ENCODE peak calls at places on chromosomes 13 and 19, in nine cellular contexts. One of them, this sample, is unnamed.

GRCh38 chr19:53910170-53910518 is 1.1 kb downstream of the CACNG7 start:
- DNase-seq in IMR-90: no peak
- DNase-seq in H54: no peak
- DNase-seq in substantia nigra: no peak
- DNase-seq in HCEC 1CT: no peak
- DNase-seq in activated T-cell treated with anti-CD3 and anti-CD28 coated beads, Interleukin-2, amount 50 U/mL, for 1 hour: no peak
- DNase-seq in memory B cell: no peak
- DNase-seq in HuH-7: no peak
- DNase-seq in bronchial epithelial cell: no peak
- DNase-seq in this sample: no peak

GRCh38 chr13:30113983-30114491 is 193.3 kb downstream of the KATNAL1 start:
- DNase-seq in substantia nigra: no peak
- DNase-seq in memory B cell: no peak
- DNase-seq in H54: no peak
- DNase-seq in HuH-7: no peak
- DNase-seq in bronchial epithelial cell: peak
- DNase-seq in HCEC 1CT: no peak
- DNase-seq in activated T-cell treated with anti-CD3 and anti-CD28 coated beads, Interleukin-2, amount 50 U/mL, for 1 hour: no peak
- DNase-seq in IMR-90: no peak
- DNase-seq in this sample: no peak

GRCh38 chr13:33487575-33488243 is 202.2 kb upstream of the STARD13 start:
- DNase-seq in IMR-90: peak
- DNase-seq in HCEC 1CT: peak
- DNase-seq in substantia nigra: no peak
- DNase-seq in memory B cell: no peak
- DNase-seq in activated T-cell treated with anti-CD3 and anti-CD28 coated beads, Interleukin-2, amount 50 U/mL, for 1 hour: no peak
- DNase-seq in H54: no peak
- DNase-seq in bronchial epithelial cell: peak
- DNase-seq in HuH-7: peak
- DNase-seq in this sample: no peak

GRCh38 chr13:32252812-32253440 is 62.2 kb downstream of the ZAR1L start:
- DNase-seq in activated T-cell treated with anti-CD3 and anti-CD28 coated beads, Interleukin-2, amount 50 U/mL, for 1 hour: no peak
- DNase-seq in HCEC 1CT: no peak
- DNase-seq in HuH-7: no peak
- DNase-seq in H54: no peak
- DNase-seq in IMR-90: no peak
- DNase-seq in memory B cell: no peak
- DNase-seq in bronchial epithelial cell: no peak
- DNase-seq in substantia nigra: no peak
- DNase-seq in this sample: no peak

GRCh38 chr19:5424192-5424973 is 30.8 kb upstream of the ZNRF4 start:
- DNase-seq in HuH-7: no peak
- DNase-seq in H54: no peak
- DNase-seq in IMR-90: no peak
- DNase-seq in memory B cell: no peak
- DNase-seq in HCEC 1CT: no peak
- DNase-seq in bronchial epithelial cell: no peak
- DNase-seq in substantia nigra: no peak
- DNase-seq in activated T-cell treated with anti-CD3 and anti-CD28 coated beads, Interleukin-2, amount 50 U/mL, for 1 hour: no peak
- DNase-seq in this sample: no peak

GRCh38 chr13:73259061-73259908 is 200.5 kb downstream of the KLF5 start:
- DNase-seq in bronchial epithelial cell: no peak
- DNase-seq in activated T-cell treated with anti-CD3 and anti-CD28 coated beads, Interleukin-2, amount 50 U/mL, for 1 hour: no peak
- DNase-seq in HCEC 1CT: peak
- DNase-seq in HuH-7: no peak
- DNase-seq in substantia nigra: no peak
- DNase-seq in memory B cell: no peak
- DNase-seq in IMR-90: peak
- DNase-seq in H54: no peak
- DNase-seq in this sample: no peak

GRCh38 chr13:70668983-70669382 is 560.7 kb upstream of the KLHL1 start:
- DNase-seq in substantia nigra: no peak
- DNase-seq in HCEC 1CT: no peak
- DNase-seq in memory B cell: no peak
- DNase-seq in IMR-90: no peak
- DNase-seq in HuH-7: peak
- DNase-seq in H54: no peak
- DNase-seq in bronchial epithelial cell: peak
- DNase-seq in activated T-cell treated with anti-CD3 and anti-CD28 coated beads, Interleukin-2, amount 50 U/mL, for 1 hour: no peak
- DNase-seq in this sample: no peak

GRCh38 chr19:13781547-13781946 is 7.3 kb downstream of the C19orf53 start:
- DNase-seq in activated T-cell treated with anti-CD3 and anti-CD28 coated beads, Interleukin-2, amount 50 U/mL, for 1 hour: no peak
- DNase-seq in H54: peak
- DNase-seq in HCEC 1CT: peak
- DNase-seq in IMR-90: peak
- DNase-seq in memory B cell: no peak
- DNase-seq in bronchial epithelial cell: peak
- DNase-seq in substantia nigra: no peak
- DNase-seq in HuH-7: no peak
- DNase-seq in this sample: peak

GRCh38 chr19:43353606-43354304 is at the start of gene CD177:
- DNase-seq in H54: no peak
- DNase-seq in HuH-7: no peak
- DNase-seq in substantia nigra: no peak
- DNase-seq in IMR-90: no peak
- DNase-seq in memory B cell: no peak
- DNase-seq in activated T-cell treated with anti-CD3 and anti-CD28 coated beads, Interleukin-2, amount 50 U/mL, for 1 hour: no peak
- DNase-seq in bronchial epithelial cell: no peak
- DNase-seq in HCEC 1CT: no peak
- DNase-seq in this sample: no peak

GRCh38 chr13:111610879-111611278 is 290.4 kb downstream of the TEX29 start:
- DNase-seq in memory B cell: no peak
- DNase-seq in bronchial epithelial cell: no peak
- DNase-seq in HCEC 1CT: no peak
- DNase-seq in IMR-90: no peak
- DNase-seq in substantia nigra: no peak
- DNase-seq in activated T-cell treated with anti-CD3 and anti-CD28 coated beads, Interleukin-2, amount 50 U/mL, for 1 hour: no peak
- DNase-seq in H54: no peak
- DNase-seq in HuH-7: no peak
- DNase-seq in this sample: no peak

GRCh38 chr13:100306444-100306999 is 217.6 kb downstream of the PCCA start:
- DNase-seq in IMR-90: no peak
- DNase-seq in HuH-7: no peak
- DNase-seq in memory B cell: no peak
- DNase-seq in HCEC 1CT: no peak
- DNase-seq in H54: no peak
- DNase-seq in bronchial epithelial cell: no peak
- DNase-seq in activated T-cell treated with anti-CD3 and anti-CD28 coated beads, Interleukin-2, amount 50 U/mL, for 1 hour: no peak
- DNase-seq in substantia nigra: no peak
- DNase-seq in this sample: no peak

GRCh38 chr19:15575406-15575805 is 39.6 kb upstream of the CYP4F8 start:
- DNase-seq in HCEC 1CT: no peak
- DNase-seq in activated T-cell treated with anti-CD3 and anti-CD28 coated beads, Interleukin-2, amount 50 U/mL, for 1 hour: no peak
- DNase-seq in substantia nigra: no peak
- DNase-seq in IMR-90: no peak
- DNase-seq in H54: no peak
- DNase-seq in bronchial epithelial cell: no peak
- DNase-seq in memory B cell: no peak
- DNase-seq in HuH-7: no peak
- DNase-seq in this sample: no peak

GRCh38 chr13:77696006-77696862 is 1.3 kb upstream of the SLAIN1 start:
- DNase-seq in IMR-90: no peak
- DNase-seq in substantia nigra: no peak
- DNase-seq in H54: no peak
- DNase-seq in memory B cell: peak
- DNase-seq in HCEC 1CT: no peak
- DNase-seq in HuH-7: no peak
- DNase-seq in bronchial epithelial cell: no peak
- DNase-seq in activated T-cell treated with anti-CD3 and anti-CD28 coated beads, Interleukin-2, amount 50 U/mL, for 1 hour: peak
- DNase-seq in this sample: no peak

GRCh38 chr19:1861599-1862031 is 1.8 kb downstream of the KLF16 start:
- DNase-seq in bronchial epithelial cell: no peak
- DNase-seq in IMR-90: no peak
- DNase-seq in activated T-cell treated with anti-CD3 and anti-CD28 coated beads, Interleukin-2, amount 50 U/mL, for 1 hour: no peak
- DNase-seq in memory B cell: no peak
- DNase-seq in HuH-7: no peak
- DNase-seq in H54: no peak
- DNase-seq in HCEC 1CT: no peak
- DNase-seq in substantia nigra: no peak
- DNase-seq in this sample: no peak

GRCh38 chr13:23696610-23697009 is 126.4 kb downstream of the TNFRSF19 start:
- DNase-seq in HCEC 1CT: no peak
- DNase-seq in activated T-cell treated with anti-CD3 and anti-CD28 coated beads, Interleukin-2, amount 50 U/mL, for 1 hour: no peak
- DNase-seq in memory B cell: no peak
- DNase-seq in IMR-90: peak
- DNase-seq in H54: no peak
- DNase-seq in substantia nigra: no peak
- DNase-seq in bronchial epithelial cell: no peak
- DNase-seq in HuH-7: no peak
- DNase-seq in this sample: no peak

GRCh38 chr19:44668985-44669764 is 2.1 kb upstream of the CEACAM19 start:
- DNase-seq in HCEC 1CT: no peak
- DNase-seq in memory B cell: no peak
- DNase-seq in bronchial epithelial cell: no peak
- DNase-seq in H54: no peak
- DNase-seq in HuH-7: no peak
- DNase-seq in activated T-cell treated with anti-CD3 and anti-CD28 coated beads, Interleukin-2, amount 50 U/mL, for 1 hour: no peak
- DNase-seq in substantia nigra: no peak
- DNase-seq in IMR-90: no peak
- DNase-seq in this sample: no peak

GRCh38 chr13:51444922-51445321 is 7.9 kb downstream of the INTS6 start:
- DNase-seq in IMR-90: peak
- DNase-seq in bronchial epithelial cell: peak
- DNase-seq in memory B cell: no peak
- DNase-seq in HuH-7: no peak
- DNase-seq in substantia nigra: no peak
- DNase-seq in H54: no peak
- DNase-seq in activated T-cell treated with anti-CD3 and anti-CD28 coated beads, Interleukin-2, amount 50 U/mL, for 1 hour: no peak
- DNase-seq in HCEC 1CT: peak
- DNase-seq in this sample: no peak

GRCh38 chr13:44160549-44161278 is 212.9 kb upstream of the SERP2 start:
- DNase-seq in HCEC 1CT: no peak
- DNase-seq in memory B cell: no peak
- DNase-seq in activated T-cell treated with anti-CD3 and anti-CD28 coated beads, Interleukin-2, amount 50 U/mL, for 1 hour: no peak
- DNase-seq in H54: no peak
- DNase-seq in substantia nigra: no peak
- DNase-seq in IMR-90: peak
- DNase-seq in HuH-7: no peak
- DNase-seq in bronchial epithelial cell: peak
- DNase-seq in this sample: no peak

GRCh38 chr19:55447421-55448174 is 4.5 kb upstream of the SHISA7 start:
- DNase-seq in H54: peak
- DNase-seq in memory B cell: no peak
- DNase-seq in substantia nigra: no peak
- DNase-seq in HCEC 1CT: no peak
- DNase-seq in HuH-7: peak
- DNase-seq in activated T-cell treated with anti-CD3 and anti-CD28 coated beads, Interleukin-2, amount 50 U/mL, for 1 hour: no peak
- DNase-seq in IMR-90: peak
- DNase-seq in bronchial epithelial cell: peak
- DNase-seq in this sample: peak

GRCh38 chr19:3612330-3612729 is 5.7 kb upstream of the TBXA2R start:
- DNase-seq in HCEC 1CT: no peak
- DNase-seq in substantia nigra: no peak
- DNase-seq in memory B cell: no peak
- DNase-seq in activated T-cell treated with anti-CD3 and anti-CD28 coated beads, Interleukin-2, amount 50 U/mL, for 1 hour: no peak
- DNase-seq in IMR-90: no peak
- DNase-seq in H54: no peak
- DNase-seq in HuH-7: no peak
- DNase-seq in bronchial epithelial cell: no peak
- DNase-seq in this sample: no peak

GRCh38 chr19:19420570-19421301 is 15.3 kb downstream of the GATAD2A start:
- DNase-seq in memory B cell: no peak
- DNase-seq in bronchial epithelial cell: no peak
- DNase-seq in substantia nigra: no peak
- DNase-seq in HuH-7: no peak
- DNase-seq in H54: no peak
- DNase-seq in IMR-90: no peak
- DNase-seq in activated T-cell treated with anti-CD3 and anti-CD28 coated beads, Interleukin-2, amount 50 U/mL, for 1 hour: no peak
- DNase-seq in HCEC 1CT: no peak
- DNase-seq in this sample: no peak

GRCh38 chr13:19644947-19645439 is 11.5 kb downstream of the MPHOSPH8 start:
- DNase-seq in bronchial epithelial cell: no peak
- DNase-seq in HCEC 1CT: no peak
- DNase-seq in memory B cell: no peak
- DNase-seq in IMR-90: no peak
- DNase-seq in substantia nigra: no peak
- DNase-seq in H54: no peak
- DNase-seq in HuH-7: no peak
- DNase-seq in activated T-cell treated with anti-CD3 and anti-CD28 coated beads, Interleukin-2, amount 50 U/mL, for 1 hour: no peak
- DNase-seq in this sample: no peak

GRCh38 chr19:14300281-14300680 is 81.0 kb upstream of the ADGRE5 start:
- DNase-seq in substantia nigra: no peak
- DNase-seq in bronchial epithelial cell: no peak
- DNase-seq in HCEC 1CT: no peak
- DNase-seq in HuH-7: no peak
- DNase-seq in activated T-cell treated with anti-CD3 and anti-CD28 coated beads, Interleukin-2, amount 50 U/mL, for 1 hour: no peak
- DNase-seq in IMR-90: no peak
- DNase-seq in H54: no peak
- DNase-seq in memory B cell: no peak
- DNase-seq in this sample: no peak

GRCh38 chr19:38263696-38264485 is 482 bp upstream of the SPINT2 start:
- DNase-seq in HCEC 1CT: no peak
- DNase-seq in IMR-90: peak
- DNase-seq in bronchial epithelial cell: peak
- DNase-seq in memory B cell: peak
- DNase-seq in activated T-cell treated with anti-CD3 and anti-CD28 coated beads, Interleukin-2, amount 50 U/mL, for 1 hour: peak
- DNase-seq in H54: no peak
- DNase-seq in substantia nigra: no peak
- DNase-seq in HuH-7: no peak
- DNase-seq in this sample: no peak

GRCh38 chr13:111119966-111120365 is 4.9 kb downstream of the ARHGEF7 start:
- DNase-seq in memory B cell: no peak
- DNase-seq in HCEC 1CT: no peak
- DNase-seq in HuH-7: no peak
- DNase-seq in bronchial epithelial cell: no peak
- DNase-seq in substantia nigra: no peak
- DNase-seq in H54: no peak
- DNase-seq in IMR-90: peak
- DNase-seq in activated T-cell treated with anti-CD3 and anti-CD28 coated beads, Interleukin-2, amount 50 U/mL, for 1 hour: no peak
- DNase-seq in this sample: no peak

GRCh38 chr19:2478324-2478755 is 2.4 kb downstream of the GADD45B start:
- DNase-seq in substantia nigra: no peak
- DNase-seq in memory B cell: no peak
- DNase-seq in bronchial epithelial cell: peak
- DNase-seq in H54: no peak
- DNase-seq in activated T-cell treated with anti-CD3 and anti-CD28 coated beads, Interleukin-2, amount 50 U/mL, for 1 hour: peak
- DNase-seq in HuH-7: no peak
- DNase-seq in IMR-90: peak
- DNase-seq in HCEC 1CT: peak
- DNase-seq in this sample: no peak

GRCh38 chr13:33611016-33611805 is 206.7 kb upstream of the RFC3 start:
- DNase-seq in IMR-90: peak
- DNase-seq in bronchial epithelial cell: no peak
- DNase-seq in HuH-7: peak
- DNase-seq in HCEC 1CT: peak
- DNase-seq in substantia nigra: peak
- DNase-seq in H54: no peak
- DNase-seq in memory B cell: no peak
- DNase-seq in activated T-cell treated with anti-CD3 and anti-CD28 coated beads, Interleukin-2, amount 50 U/mL, for 1 hour: peak
- DNase-seq in this sample: no peak

GRCh38 chr13:30932481-30933333 is at the start of gene TEX26:
- DNase-seq in IMR-90: no peak
- DNase-seq in HCEC 1CT: no peak
- DNase-seq in HuH-7: no peak
- DNase-seq in activated T-cell treated with anti-CD3 and anti-CD28 coated beads, Interleukin-2, amount 50 U/mL, for 1 hour: no peak
- DNase-seq in bronchial epithelial cell: no peak
- DNase-seq in H54: no peak
- DNase-seq in substantia nigra: no peak
- DNase-seq in memory B cell: no peak
- DNase-seq in this sample: no peak

GRCh38 chr19:28331596-28331995 is 881.4 kb downstream of the UQCRFS1 start:
- DNase-seq in HuH-7: no peak
- DNase-seq in H54: no peak
- DNase-seq in IMR-90: no peak
- DNase-seq in activated T-cell treated with anti-CD3 and anti-CD28 coated beads, Interleukin-2, amount 50 U/mL, for 1 hour: no peak
- DNase-seq in bronchial epithelial cell: no peak
- DNase-seq in memory B cell: no peak
- DNase-seq in HCEC 1CT: no peak
- DNase-seq in substantia nigra: no peak
- DNase-seq in this sample: no peak

GRCh38 chr13:45060062-45060461 is 60.2 kb upstream of the GTF2F2 start:
- DNase-seq in activated T-cell treated with anti-CD3 and anti-CD28 coated beads, Interleukin-2, amount 50 U/mL, for 1 hour: no peak
- DNase-seq in memory B cell: no peak
- DNase-seq in IMR-90: no peak
- DNase-seq in substantia nigra: no peak
- DNase-seq in H54: no peak
- DNase-seq in bronchial epithelial cell: no peak
- DNase-seq in HuH-7: no peak
- DNase-seq in HCEC 1CT: no peak
- DNase-seq in this sample: no peak

GRCh38 chr19:31483226-31483857 is 134.1 kb upstream of the TSHZ3 start:
- DNase-seq in H54: no peak
- DNase-seq in IMR-90: no peak
- DNase-seq in HCEC 1CT: no peak
- DNase-seq in substantia nigra: no peak
- DNase-seq in memory B cell: no peak
- DNase-seq in activated T-cell treated with anti-CD3 and anti-CD28 coated beads, Interleukin-2, amount 50 U/mL, for 1 hour: no peak
- DNase-seq in bronchial epithelial cell: no peak
- DNase-seq in HuH-7: no peak
- DNase-seq in this sample: no peak

This sample was measured in GOT3.